ENCODE peak calls at places on chromosomes 6 and 20, in four cellular contexts. One of them, this sample, is unnamed. For H3K36me3, the result is how much of the 10 kb centered on the place peaks cover.

GRCh38 chr6:5314191-5314865 is 53.0 kb downstream of the FARS2 start:
- DNase-seq in HCT116: no peak
- DNase-seq in SK-N-SH: no peak
- DNase-seq in HepG2: no peak
- DNase-seq in this sample: no peak

GRCh38 chr6:161417712-161418457 is 144.0 kb upstream of the AGPAT4 start:
- DNase-seq in SK-N-SH: peak
- DNase-seq in HepG2: no peak
- DNase-seq in HCT116: no peak
- DNase-seq in this sample: no peak

GRCh38 chr6:26268659-26269402 is 96.2 kb upstream of the BTN3A2 start:
- DNase-seq in HCT116: no peak
- DNase-seq in HepG2: peak
- DNase-seq in SK-N-SH: no peak
- DNase-seq in this sample: no peak

GRCh38 chr6:44352259-44352658 is 9.8 kb downstream of the SPATS1 start:
- DNase-seq in HepG2: no peak
- DNase-seq in SK-N-SH: no peak
- DNase-seq in HCT116: no peak
- DNase-seq in this sample: no peak

GRCh38 chr6:13668291-13668928 is 43.2 kb downstream of the RANBP9 start:
- DNase-seq in SK-N-SH: no peak
- DNase-seq in HepG2: no peak
- DNase-seq in HCT116: no peak
- DNase-seq in this sample: no peak

GRCh38 chr6:170178561-170179477 is 112.1 kb downstream of the DLL1 start:
- DNase-seq in HepG2: no peak
- DNase-seq in HCT116: no peak
- DNase-seq in SK-N-SH: peak
- DNase-seq in this sample: no peak

GRCh38 chr20:32190608-32191415 is 16.7 kb downstream of the PLAGL2 start:
- DNase-seq in SK-N-SH: peak
- DNase-seq in HCT116: no peak
- DNase-seq in HepG2: no peak
- DNase-seq in this sample: no peak

GRCh38 chr6:82259389-82259788 is 11.8 kb upstream of the IBTK start:
- DNase-seq in SK-N-SH: no peak
- DNase-seq in HepG2: no peak
- DNase-seq in HCT116: no peak
- DNase-seq in this sample: no peak

GRCh38 chr20:35240914-35241293 is 14.4 kb downstream of the MMP24 start:
- DNase-seq in SK-N-SH: no peak
- DNase-seq in HepG2: no peak
- DNase-seq in HCT116: no peak
- DNase-seq in this sample: no peak

GRCh38 chr6:35906499-35906846 is 14.4 kb downstream of the SRPK1 start:
- DNase-seq in HCT116: no peak
- DNase-seq in HepG2: no peak
- DNase-seq in SK-N-SH: no peak
- DNase-seq in this sample: no peak

GRCh38 chr20:60035-60918 is 27.2 kb upstream of the DEFB125 start:
- DNase-seq in SK-N-SH: no peak
- DNase-seq in HCT116: no peak
- DNase-seq in HepG2: no peak
- DNase-seq in this sample: no peak

GRCh38 chr6:157997893-157998608 is 16.4 kb downstream of the SYNJ2 start:
- DNase-seq in HCT116: no peak
- DNase-seq in HepG2: no peak
- DNase-seq in SK-N-SH: peak
- DNase-seq in this sample: no peak

GRCh38 chr6:141653590-141653989 is 479.1 kb upstream of the GJE1 start:
- DNase-seq in HCT116: no peak
- DNase-seq in HepG2: no peak
- DNase-seq in SK-N-SH: no peak
- DNase-seq in this sample: no peak

GRCh38 chr6:150685860-150686259 is 86.2 kb downstream of the PLEKHG1 start:
- DNase-seq in HepG2: peak
- DNase-seq in HCT116: peak
- DNase-seq in SK-N-SH: peak
- DNase-seq in this sample: peak

DNA sequence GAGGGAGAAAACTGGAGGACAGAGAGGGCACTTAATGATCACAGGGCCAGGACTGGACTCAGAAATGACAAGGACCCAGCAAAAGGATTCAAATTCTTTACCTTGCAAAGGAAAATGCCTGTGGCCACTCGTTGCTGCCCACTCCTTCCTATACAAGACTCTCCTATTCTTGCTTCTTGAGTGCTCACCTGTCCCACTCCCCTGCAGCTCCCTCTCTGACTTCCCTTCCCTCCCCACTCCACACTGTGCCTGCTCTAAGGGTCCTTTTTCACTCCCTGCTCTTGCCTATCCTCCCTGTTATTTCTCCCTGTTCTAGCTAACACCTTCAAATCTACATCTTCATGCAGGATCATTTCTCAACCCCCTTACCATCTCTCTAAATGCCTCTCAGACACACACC is 56.1 kb downstream of the UNC5CL start:
- DNase-seq in SK-N-SH: no peak
- DNase-seq in HepG2: no peak
- DNase-seq in HCT116: no peak
- DNase-seq in this sample: no peak
- TF ChIP-seq SIN3A in SK-N-SH: no peak
- TF ChIP-seq SIN3A in HepG2: no peak
- TF ChIP-seq SIN3A in HCT116: no peak
- TF ChIP-seq SIN3A in this sample: no peak

DNA sequence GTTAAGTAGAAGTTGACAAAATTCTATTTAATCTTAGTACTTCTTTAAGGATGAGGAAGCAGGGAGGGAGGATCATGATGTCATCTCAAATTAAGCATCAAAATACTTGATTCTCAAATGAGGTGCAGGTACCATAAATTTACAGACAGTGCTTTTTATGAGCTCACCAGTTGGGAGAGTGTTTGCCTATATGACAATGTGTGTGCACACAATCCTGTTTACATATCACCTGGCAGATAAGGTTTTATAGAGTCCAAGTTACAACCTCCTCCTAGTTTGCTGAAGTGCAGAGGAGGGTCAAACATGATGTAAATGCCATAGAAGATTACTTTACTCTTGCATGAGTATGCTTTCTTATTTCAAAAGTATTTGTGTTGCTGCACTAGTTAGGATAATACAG is 6.4 kb downstream of the ATXN1 start:
- DNase-seq in HepG2: peak
- DNase-seq in HCT116: no peak
- DNase-seq in SK-N-SH: no peak
- DNase-seq in this sample: no peak
- H3K27ac ChIP-seq in HepG2: no peak
- H3K27ac ChIP-seq in HCT116: no peak
- H3K27ac ChIP-seq in SK-N-SH: no peak
- H3K27ac ChIP-seq in this sample: peak

GRCh38 chr6:159729598-159729997 is 2.3 kb downstream of the WTAP start:
- DNase-seq in HepG2: no peak
- DNase-seq in HCT116: no peak
- DNase-seq in SK-N-SH: no peak
- DNase-seq in this sample: no peak

GRCh38 chr6:159727717-159728440 is 573 bp downstream of the WTAP start:
- DNase-seq in HepG2: peak
- DNase-seq in HCT116: no peak
- DNase-seq in SK-N-SH: no peak
- DNase-seq in this sample: no peak

GRCh38 chr6:159726918-159727716 is at the start of gene WTAP:
- DNase-seq in SK-N-SH: peak
- DNase-seq in HepG2: peak
- DNase-seq in HCT116: peak
- DNase-seq in this sample: peak

GRCh38 chr6:159728552-159728951 is 1.2 kb downstream of the WTAP start:
- DNase-seq in HepG2: no peak
- DNase-seq in HCT116: no peak
- DNase-seq in SK-N-SH: no peak
- DNase-seq in this sample: no peak

DNA sequence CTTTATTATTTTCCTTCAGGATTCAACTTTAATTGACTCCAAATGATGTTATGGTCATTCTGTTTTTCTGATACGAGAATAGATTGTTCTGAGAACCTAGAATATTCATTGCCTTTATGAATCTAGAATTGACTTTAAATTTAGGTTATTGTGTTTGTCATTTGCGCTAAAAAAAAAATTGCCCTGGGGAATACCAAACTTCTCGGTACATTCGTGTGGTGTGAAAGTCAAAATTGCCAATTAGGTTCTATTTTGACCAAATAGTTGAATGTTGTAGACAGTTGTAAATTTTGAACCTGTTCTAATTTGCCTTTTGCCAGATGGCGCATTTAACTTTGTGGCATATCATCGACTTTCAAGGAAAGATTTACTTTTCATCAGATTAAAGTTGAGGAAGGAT is 3.0 kb downstream of the WTAP start:
- DNase-seq in HCT116: no peak
- DNase-seq in HepG2: no peak
- DNase-seq in SK-N-SH: no peak
- DNase-seq in this sample: no peak
- H3K36me3 ChIP-seq in HCT116: under half
- H3K36me3 ChIP-seq in HepG2: under half
- H3K36me3 ChIP-seq in SK-N-SH: under half
- H3K36me3 ChIP-seq in this sample: under half

GRCh38 chr6:10659697-10660348 is 34.6 kb downstream of the C6orf52 start:
- DNase-seq in SK-N-SH: peak
- DNase-seq in HCT116: no peak
- DNase-seq in HepG2: no peak
- DNase-seq in this sample: no peak
- TF ChIP-seq SIN3A in SK-N-SH: no peak
- TF ChIP-seq SIN3A in HCT116: no peak
- TF ChIP-seq SIN3A in HepG2: no peak
- TF ChIP-seq SIN3A in this sample: no peak

DNA sequence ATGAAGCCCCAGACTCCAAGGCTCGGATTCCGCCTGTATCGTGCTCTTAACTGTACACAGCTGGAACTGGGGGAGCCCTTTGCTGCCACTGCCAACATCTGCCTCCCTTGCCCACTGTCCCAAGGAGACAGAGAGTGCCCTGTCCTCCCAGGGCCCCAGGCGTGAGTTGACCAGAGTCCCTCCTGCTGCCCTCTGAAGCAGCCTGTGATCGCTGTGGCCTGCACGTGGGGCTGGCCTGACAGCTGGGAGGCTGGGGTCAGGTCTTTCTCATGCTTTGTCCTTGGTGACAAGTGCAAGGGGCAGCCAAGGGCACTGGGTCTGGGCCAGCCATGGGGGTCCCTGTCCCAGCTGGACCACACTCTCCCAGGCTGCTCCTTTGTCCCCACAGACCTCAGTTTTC is 44.3 kb downstream of the KIAA1755 start:
- DNase-seq in HepG2: no peak
- DNase-seq in SK-N-SH: no peak
- DNase-seq in HCT116: no peak
- DNase-seq in this sample: no peak
- H3K27ac ChIP-seq in HepG2: no peak
- H3K27ac ChIP-seq in SK-N-SH: no peak
- H3K27ac ChIP-seq in HCT116: no peak
- H3K27ac ChIP-seq in this sample: no peak

DNA sequence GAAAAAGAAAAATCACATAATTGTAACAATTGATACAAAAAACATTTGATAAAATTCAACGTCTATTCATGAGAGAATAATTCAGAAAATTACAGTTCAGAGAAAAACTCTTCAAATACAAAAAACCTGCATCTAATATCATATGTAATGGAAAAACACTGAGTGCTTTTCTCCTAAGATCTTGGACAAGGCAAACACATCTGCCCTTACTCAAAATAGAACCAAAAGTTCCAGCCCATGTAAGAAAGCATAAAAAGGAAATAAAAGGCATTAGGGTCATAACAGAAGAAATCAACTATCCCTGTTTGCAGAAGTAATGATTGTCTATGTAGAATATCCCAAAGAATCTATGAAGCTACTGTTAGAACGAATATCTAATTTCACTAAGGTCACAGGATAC is 721.4 kb downstream of the RFPL4B start:
- DNase-seq in HepG2: no peak
- DNase-seq in HCT116: no peak
- DNase-seq in SK-N-SH: no peak
- DNase-seq in this sample: no peak
- H3K36me3 ChIP-seq in HepG2: under half
- H3K36me3 ChIP-seq in HCT116: under half
- H3K36me3 ChIP-seq in SK-N-SH: under half
- H3K36me3 ChIP-seq in this sample: under half

GRCh38 chr6:144739873-144740272 is 454.7 kb downstream of the UTRN start:
- DNase-seq in SK-N-SH: no peak
- DNase-seq in HepG2: no peak
- DNase-seq in HCT116: no peak
- DNase-seq in this sample: no peak

GRCh38 chr6:144744720-144745119 is 459.6 kb downstream of the UTRN start:
- DNase-seq in SK-N-SH: no peak
- DNase-seq in HepG2: peak
- DNase-seq in HCT116: no peak
- DNase-seq in this sample: no peak

GRCh38 chr6:144745434-144745833 is 460.3 kb downstream of the UTRN start:
- DNase-seq in HepG2: no peak
- DNase-seq in HCT116: no peak
- DNase-seq in SK-N-SH: no peak
- DNase-seq in this sample: no peak

GRCh38 chr6:144741659-144742058 is 456.5 kb downstream of the UTRN start:
- DNase-seq in HepG2: peak
- DNase-seq in HCT116: no peak
- DNase-seq in SK-N-SH: no peak
- DNase-seq in this sample: no peak

GRCh38 chr6:144742779-144743178 is 457.6 kb downstream of the UTRN start:
- DNase-seq in HCT116: no peak
- DNase-seq in SK-N-SH: no peak
- DNase-seq in HepG2: no peak
- DNase-seq in this sample: no peak
- TF ChIP-seq SIN3A in HCT116: no peak
- TF ChIP-seq SIN3A in SK-N-SH: no peak
- TF ChIP-seq SIN3A in HepG2: no peak
- TF ChIP-seq SIN3A in this sample: no peak

This sample was measured in Panc1.